ENCODE peak calls at places on chromosome 11, in ten cellular contexts. V is AG04450, S is A549, R is cardiac fibroblast, T is testis, E is fibroblast of lung, L is endodermal cell, J is bronchial epithelial cell, N is endothelial cell, Y is dorsolateral prefrontal cortex. K is an unnamed sample.

GRCh38 chr11:22192289-22192641 is 620 bp upstream of the ANO5 start:
- DNase-seq in J (peak), L (peak), T (peak), V (no peak), Y (no peak), R (no peak), N (peak), S (peak), E (no peak), K (no peak)

GRCh38 chr11:120912504-120912903 is 111.4 kb upstream of the TBCEL start:
- DNase-seq in S (peak), Y (no peak), R (peak), E (peak), V (peak), L (no peak), N (no peak), T (no peak), J (peak), K (peak)

GRCh38 chr11:110712643-110713468 is 619 bp upstream of the ARHGAP20 start:
- DNase-seq in V (no peak), E (peak), Y (no peak), R (peak), L (no peak), N (peak), S (no peak), T (peak), J (peak), K (peak)

GRCh38 chr11:63914896-63915681 is 1.9 kb downstream of the RCOR2 start:
- DNase-seq in E (no peak), T (no peak), R (no peak), S (no peak), Y (no peak), N (no peak), L (peak), J (no peak), V (no peak), K (no peak)

GRCh38 chr11:75142714-75143419 is 8.0 kb upstream of the SLCO2B1 start:
- DNase-seq in S (peak), R (peak), N (peak), V (peak), J (peak), Y (peak), L (peak), E (peak), T (peak), K (peak)

GRCh38 chr11:96342131-96342970 is 644 bp downstream of the MAML2 start:
- DNase-seq in S (no peak), J (peak), N (no peak), Y (no peak), R (no peak), V (no peak), E (peak), L (no peak), T (no peak), K (no peak)

GRCh38 chr11:7965386-7965785 is at the start of gene NLRP10:
- DNase-seq in Y (no peak), E (peak), L (no peak), V (peak), S (no peak), R (peak), J (peak), N (no peak), T (no peak), K (no peak)

GRCh38 chr11:20125927-20126326 is 34.3 kb downstream of the DBX1 start:
- DNase-seq in E (peak), Y (no peak), N (no peak), R (peak), L (no peak), J (peak), V (peak), T (no peak), S (peak), K (peak)

GRCh38 chr11:10326080-10326964 is 21.4 kb downstream of the ADM start:
- DNase-seq in Y (no peak), L (peak), S (peak), J (no peak), R (peak), V (no peak), E (peak), N (no peak), T (no peak), K (peak)

GRCh38 chr11:10325398-10326079 is 20.7 kb downstream of the ADM start:
- DNase-seq in J (no peak), R (peak), Y (no peak), N (no peak), V (peak), T (no peak), E (peak), S (no peak), L (no peak), K (peak)

GRCh38 chr11:10323793-10324170 is 18.9 kb downstream of the ADM start:
- DNase-seq in S (no peak), E (peak), J (no peak), T (no peak), N (no peak), L (no peak), V (no peak), Y (no peak), R (peak), K (peak)

GRCh38 chr11:10322830-10323792 is 18.2 kb downstream of the ADM start:
- DNase-seq in V (no peak), Y (no peak), E (peak), T (no peak), N (peak), J (peak), L (peak), R (peak), S (peak), K (peak)

DNA sequence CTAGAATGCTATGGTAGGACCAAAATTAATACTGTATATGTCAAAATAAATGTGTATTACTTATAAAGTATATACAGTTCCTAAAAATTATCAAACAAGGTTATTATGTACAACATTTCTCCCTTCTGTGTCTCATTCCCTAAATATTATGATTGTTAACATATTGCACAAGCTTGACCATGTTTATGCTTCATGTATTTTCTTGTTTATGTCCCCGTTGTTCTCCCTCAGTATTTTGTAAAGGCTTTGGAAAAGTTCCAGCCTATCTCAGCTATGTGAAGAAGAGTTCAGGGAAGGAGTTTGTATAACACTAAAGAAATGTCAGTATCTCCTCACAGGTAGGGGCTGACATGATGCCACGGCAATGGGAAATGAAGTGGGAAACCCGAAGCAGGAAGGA is 19.6 kb downstream of the ADM start:
- DNase-seq in J (no peak), S (no peak), T (no peak), Y (no peak), N (no peak), V (no peak), L (no peak), R (peak), E (peak), K (peak)
- TF ChIP-seq CTCF in J (no peak), S (no peak), T (no peak), Y (no peak), N (no peak), V (no peak), L (no peak), R (no peak), E (no peak), K (no peak)

DNA sequence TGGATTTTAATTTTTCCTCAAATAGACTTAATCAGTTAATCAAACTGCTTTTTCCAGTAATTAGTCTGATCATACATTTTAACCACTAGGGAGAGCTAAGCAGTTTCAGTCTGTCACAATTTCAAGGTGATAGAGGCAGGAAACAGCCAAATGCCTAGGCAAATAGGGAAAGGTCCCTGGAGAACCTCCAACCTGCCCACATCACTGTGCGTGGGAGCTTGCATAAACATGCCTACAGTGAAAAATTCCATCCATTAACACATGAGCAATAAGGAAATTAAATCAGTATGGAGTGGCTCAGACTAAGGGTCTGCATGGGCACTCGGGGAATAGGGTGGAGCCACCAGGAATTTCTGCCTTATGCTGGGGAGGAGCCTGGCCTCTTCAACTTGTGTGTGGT is 74.6 kb downstream of the AASDHPPT start:
- DNase-seq in J (peak), Y (no peak), S (no peak), V (no peak), R (peak), L (peak), T (no peak), E (peak), N (no peak), K (peak)
- TF ChIP-seq CTCF in J (peak), Y (no peak), S (no peak), V (peak), R (no peak), L (peak), T (no peak), E (peak), N (no peak), K (peak)

GRCh38 chr11:47642099-47642855 is at the start of gene MTCH2:
- DNase-seq in E (peak), V (peak), L (peak), N (peak), S (peak), T (peak), J (peak), Y (peak), R (peak), K (peak)
- TF ChIP-seq CTCF in E (peak), V (peak), L (peak), N (no peak), S (peak), T (peak), J (peak), Y (peak), R (peak), K (no peak)

GRCh38 chr11:34360056-34360455 is 2.2 kb upstream of the ABTB2 start:
- DNase-seq in N (no peak), L (no peak), J (no peak), S (no peak), Y (no peak), T (no peak), R (no peak), E (no peak), V (no peak), K (no peak)

GRCh38 chr11:34364102-34364501 is 6.3 kb upstream of the ABTB2 start:
- DNase-seq in V (no peak), R (peak), T (no peak), L (no peak), J (no peak), N (no peak), S (no peak), E (no peak), Y (no peak), K (no peak)

GRCh38 chr11:34366522-34366921 is 8.7 kb upstream of the ABTB2 start:
- DNase-seq in V (no peak), E (peak), J (peak), L (peak), R (peak), T (no peak), S (peak), N (no peak), Y (no peak), K (peak)

GRCh38 chr11:34359548-34359891 is 1.7 kb upstream of the ABTB2 start:
- DNase-seq in Y (no peak), R (no peak), S (no peak), J (no peak), E (no peak), L (no peak), V (no peak), T (no peak), N (no peak), K (no peak)

DNA sequence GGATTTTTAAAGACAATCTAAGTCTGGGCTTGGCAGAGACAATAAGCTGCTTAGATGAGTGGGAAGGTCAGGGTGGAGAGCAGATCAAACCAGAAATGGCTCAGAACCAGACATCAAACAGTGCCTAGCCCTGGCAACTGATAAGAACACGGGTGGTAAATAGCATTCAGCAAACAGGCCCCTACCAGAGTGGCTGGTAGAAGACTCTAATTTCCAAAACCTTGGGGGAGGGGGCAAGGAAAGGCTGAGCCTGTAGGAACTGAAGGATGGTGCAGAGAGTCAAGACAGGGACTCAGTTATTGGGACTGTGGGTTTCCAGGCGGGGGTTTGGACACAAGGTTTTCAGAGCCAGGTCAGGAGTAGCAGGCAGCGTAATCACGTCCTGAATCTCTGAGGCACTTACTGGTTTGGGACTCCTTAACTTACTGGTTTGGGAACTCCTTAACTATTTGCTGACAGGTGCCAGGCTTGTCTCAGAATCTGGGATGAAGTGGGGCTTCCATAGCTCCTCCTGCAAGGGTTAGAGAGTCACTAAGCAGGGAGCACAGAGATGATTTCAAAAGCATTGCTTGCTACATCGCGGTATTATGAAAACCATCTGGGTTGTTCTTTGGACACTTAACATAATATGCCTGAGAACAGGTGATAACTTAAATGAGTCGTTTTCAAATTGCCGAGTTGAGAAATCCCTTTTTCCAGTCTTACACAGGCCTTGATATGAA is 5.7 kb upstream of the ABTB2 start:
- DNase-seq in S (no peak), Y (no peak), V (no peak), E (no peak), J (no peak), L (no peak), N (no peak), T (no peak), R (no peak), K (no peak)
- TF ChIP-seq CTCF in S (no peak), Y (no peak), V (no peak), E (no peak), J (no peak), L (no peak), N (no peak), T (no peak), R (no peak), K (no peak)

GRCh38 chr11:78250099-78250498 is 61.4 kb downstream of the USP35 start:
- DNase-seq in J (no peak), N (no peak), L (no peak), E (no peak), S (no peak), V (no peak), T (no peak), Y (no peak), R (no peak), K (no peak)
- TF ChIP-seq CTCF in J (no peak), N (no peak), L (no peak), E (no peak), S (no peak), V (no peak), T (no peak), Y (no peak), R (no peak), K (no peak)

GRCh38 chr11:119677840-119678239 is 51.2 kb downstream of the NECTIN1 start:
- DNase-seq in N (no peak), L (no peak), Y (no peak), V (no peak), S (no peak), T (no peak), E (no peak), R (no peak), J (no peak), K (no peak)

GRCh38 chr11:119680899-119681370 is 48.1 kb downstream of the NECTIN1 start:
- DNase-seq in Y (peak), E (peak), S (no peak), R (no peak), N (no peak), T (peak), J (peak), L (no peak), V (no peak), K (peak)

GRCh38 chr11:119681537-119681936 is 47.5 kb downstream of the NECTIN1 start:
- DNase-seq in J (no peak), L (no peak), R (no peak), S (no peak), N (no peak), Y (no peak), T (no peak), V (no peak), E (no peak), K (no peak)

GRCh38 chr11:119676461-119677020 is 52.5 kb downstream of the NECTIN1 start:
- DNase-seq in V (no peak), Y (no peak), E (peak), T (no peak), J (peak), L (no peak), N (no peak), S (no peak), R (peak), K (peak)

GRCh38 chr11:119678351-119678750 is 50.6 kb downstream of the NECTIN1 start:
- DNase-seq in R (no peak), S (no peak), L (no peak), V (no peak), N (no peak), Y (no peak), J (no peak), E (no peak), T (no peak), K (no peak)
- TF ChIP-seq CTCF in R (no peak), S (no peak), L (no peak), V (no peak), N (no peak), Y (no peak), J (no peak), E (no peak), T (no peak), K (no peak)

DNA sequence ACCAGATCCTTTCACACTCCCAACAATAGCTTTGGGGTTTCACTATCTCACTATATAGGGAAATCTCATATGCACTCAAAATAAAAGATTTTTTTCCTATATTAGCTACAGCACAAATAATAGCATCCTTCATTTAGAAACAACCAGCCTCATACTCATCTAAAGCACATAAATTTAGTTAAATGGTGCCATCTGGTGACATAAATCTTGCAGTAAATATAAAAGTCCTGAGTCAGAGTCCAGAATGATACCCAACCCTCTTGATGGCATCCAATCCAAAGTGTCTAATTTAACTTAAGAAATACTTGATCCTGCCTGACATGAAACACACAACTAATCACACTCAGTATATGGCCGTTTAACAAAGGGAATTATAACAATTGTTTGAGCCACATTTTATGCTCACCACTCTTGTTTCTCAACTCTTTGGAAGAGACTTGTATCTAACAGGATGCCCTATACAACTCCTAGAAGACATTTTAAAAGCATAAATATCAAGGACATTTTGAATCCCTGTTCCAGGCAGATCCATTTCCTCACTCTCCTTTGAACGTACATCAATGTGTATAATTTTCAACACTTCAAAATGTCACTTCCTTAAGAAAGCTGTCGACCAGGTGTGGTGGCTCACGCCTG is 36.2 kb downstream of the DLG2 start:
- DNase-seq in E (peak), T (no peak), N (no peak), L (no peak), Y (no peak), R (peak), V (peak), J (peak), S (peak), K (peak)
- TF ChIP-seq CTCF in E (no peak), T (no peak), N (no peak), L (peak), Y (peak), R (no peak), V (peak), J (no peak), S (peak), K (no peak)

K was measured in fibroblast of pulmonary artery.